ENCODE peak calls at places on chromosome 18, in eight cellular contexts. One of them, this sample, is unnamed.
A peak's percentile ranks its signal among the peaks of the same experiment; 100 is the strongest.

GRCh38 chr18:9613550-9614400 is 584 bp downstream of the PPP4R1 start:
- DNase-seq in neural progenitor cell: peak; percentile 76
- DNase-seq in CD8-positive, alpha-beta memory T cell: peak; percentile 34
- DNase-seq in ovary: peak; percentile 72
- DNase-seq in left lung: peak; percentile 57
- DNase-seq in SK-N-SH: peak; percentile 80
- DNase-seq in hepatocyte: peak; percentile 84
- DNase-seq in GM23338: peak; percentile 68
- DNase-seq in this sample: peak; percentile 80

GRCh38 chr18:44758821-44759624 is 78.3 kb downstream of the SETBP1 start:
- DNase-seq in ovary: no peak
- DNase-seq in GM23338: no peak
- DNase-seq in hepatocyte: no peak
- DNase-seq in CD8-positive, alpha-beta memory T cell: peak; percentile 12
- DNase-seq in SK-N-SH: no peak
- DNase-seq in neural progenitor cell: no peak
- DNase-seq in left lung: no peak
- DNase-seq in this sample: no peak

GRCh38 chr18:63440219-63440618 is 17.9 kb upstream of the VPS4B start:
- DNase-seq in CD8-positive, alpha-beta memory T cell: no peak
- DNase-seq in hepatocyte: no peak
- DNase-seq in ovary: no peak
- DNase-seq in neural progenitor cell: no peak
- DNase-seq in GM23338: no peak
- DNase-seq in left lung: no peak
- DNase-seq in SK-N-SH: no peak
- DNase-seq in this sample: no peak

GRCh38 chr18:13237641-13238040 is 19.1 kb downstream of the LDLRAD4 start:
- DNase-seq in neural progenitor cell: no peak
- DNase-seq in GM23338: no peak
- DNase-seq in SK-N-SH: no peak
- DNase-seq in hepatocyte: no peak
- DNase-seq in left lung: no peak
- DNase-seq in ovary: no peak
- DNase-seq in CD8-positive, alpha-beta memory T cell: no peak
- DNase-seq in this sample: no peak

GRCh38 chr18:11726556-11726955 is 37.5 kb downstream of the GNAL start:
- DNase-seq in CD8-positive, alpha-beta memory T cell: no peak
- DNase-seq in GM23338: no peak
- DNase-seq in neural progenitor cell: no peak
- DNase-seq in hepatocyte: no peak
- DNase-seq in left lung: no peak
- DNase-seq in SK-N-SH: no peak
- DNase-seq in ovary: no peak
- DNase-seq in this sample: no peak

GRCh38 chr18:31942301-31942998 is 478 bp downstream of the TRAPPC8 start:
- DNase-seq in hepatocyte: peak; percentile 72
- DNase-seq in left lung: peak; percentile 61
- DNase-seq in SK-N-SH: peak; percentile 58
- DNase-seq in CD8-positive, alpha-beta memory T cell: no peak
- DNase-seq in ovary: peak; percentile 34
- DNase-seq in GM23338: peak; percentile 52
- DNase-seq in neural progenitor cell: peak; percentile 88
- DNase-seq in this sample: peak; percentile 69

GRCh38 chr18:56538756-56539155 is 99.6 kb downstream of the TXNL1 start:
- DNase-seq in GM23338: no peak
- DNase-seq in left lung: no peak
- DNase-seq in hepatocyte: no peak
- DNase-seq in neural progenitor cell: no peak
- DNase-seq in CD8-positive, alpha-beta memory T cell: no peak
- DNase-seq in SK-N-SH: no peak
- DNase-seq in ovary: no peak
- DNase-seq in this sample: no peak

GRCh38 chr18:49277395-49278036 is 182.9 kb downstream of the DYM start:
- DNase-seq in CD8-positive, alpha-beta memory T cell: no peak
- DNase-seq in hepatocyte: no peak
- DNase-seq in SK-N-SH: no peak
- DNase-seq in ovary: no peak
- DNase-seq in GM23338: no peak
- DNase-seq in neural progenitor cell: no peak
- DNase-seq in left lung: no peak
- DNase-seq in this sample: no peak

GRCh38 chr18:63207825-63208224 is 111.7 kb downstream of the BCL2 start:
- DNase-seq in SK-N-SH: no peak
- DNase-seq in ovary: no peak
- DNase-seq in hepatocyte: no peak
- DNase-seq in neural progenitor cell: no peak
- DNase-seq in GM23338: no peak
- DNase-seq in CD8-positive, alpha-beta memory T cell: no peak
- DNase-seq in left lung: no peak
- DNase-seq in this sample: no peak

GRCh38 chr18:10230072-10230471 is 224.4 kb upstream of the APCDD1 start:
- DNase-seq in neural progenitor cell: no peak
- DNase-seq in ovary: no peak
- DNase-seq in GM23338: peak; percentile 42
- DNase-seq in hepatocyte: peak; percentile 33
- DNase-seq in SK-N-SH: no peak
- DNase-seq in CD8-positive, alpha-beta memory T cell: no peak
- DNase-seq in left lung: no peak
- DNase-seq in this sample: no peak

GRCh38 chr18:33751613-33752221 is 173.7 kb downstream of the ASXL3 start:
- DNase-seq in SK-N-SH: no peak
- DNase-seq in GM23338: peak; percentile 69
- DNase-seq in neural progenitor cell: peak; percentile 43
- DNase-seq in CD8-positive, alpha-beta memory T cell: no peak
- DNase-seq in hepatocyte: peak; percentile 57
- DNase-seq in ovary: no peak
- DNase-seq in left lung: no peak
- DNase-seq in this sample: no peak

GRCh38 chr18:68035709-68036522 is 519.4 kb upstream of the DSEL start:
- DNase-seq in GM23338: no peak
- DNase-seq in CD8-positive, alpha-beta memory T cell: no peak
- DNase-seq in neural progenitor cell: no peak
- DNase-seq in left lung: no peak
- DNase-seq in hepatocyte: no peak
- DNase-seq in ovary: no peak
- DNase-seq in SK-N-SH: no peak
- DNase-seq in this sample: no peak

DNA sequence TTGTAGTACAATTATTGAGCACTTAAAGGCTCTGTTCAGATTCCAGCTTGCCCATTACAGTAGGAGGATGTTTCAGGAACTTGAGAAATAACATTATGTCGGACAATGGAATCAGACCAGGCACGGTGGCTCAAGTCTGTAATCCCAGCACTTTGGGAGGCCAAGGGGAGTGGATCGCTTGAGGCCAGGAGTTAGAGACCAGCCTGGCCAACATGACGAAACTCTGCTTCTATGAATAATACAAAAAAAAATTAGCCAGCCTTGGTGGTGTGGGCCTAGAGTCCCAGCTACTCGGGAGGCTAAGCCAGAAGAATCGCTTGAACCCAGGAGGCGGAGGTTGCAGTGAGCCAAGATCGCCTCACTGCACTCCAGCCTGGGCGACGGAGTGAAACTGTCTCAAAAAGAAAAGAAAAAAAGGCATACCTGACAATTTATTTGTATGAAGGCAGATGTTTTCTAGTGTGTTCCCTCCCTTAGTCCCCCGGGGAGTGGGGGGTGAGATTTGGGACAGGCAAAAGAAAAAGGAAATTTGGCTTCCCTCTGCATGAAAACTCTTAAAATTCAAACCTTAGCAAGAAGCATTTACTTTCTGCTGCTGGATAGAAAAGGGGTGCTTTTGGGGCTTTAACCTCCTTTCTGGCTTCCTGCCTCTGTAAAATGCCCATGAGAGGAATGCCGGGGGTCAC is 13.8 kb upstream of the ZNF532 start:
- DNase-seq in left lung: no peak
- DNase-seq in neural progenitor cell: no peak
- DNase-seq in CD8-positive, alpha-beta memory T cell: no peak
- DNase-seq in ovary: no peak
- DNase-seq in SK-N-SH: no peak
- DNase-seq in hepatocyte: no peak
- DNase-seq in GM23338: no peak
- DNase-seq in this sample: no peak
- H3K4me3 ChIP-seq in left lung: no peak overlapping the region
- H3K4me3 ChIP-seq in neural progenitor cell: no peak overlapping the region
- H3K4me3 ChIP-seq in CD8-positive, alpha-beta memory T cell: no peak overlapping the region
- H3K4me3 ChIP-seq in ovary: no peak overlapping the region
- H3K4me3 ChIP-seq in SK-N-SH: no peak overlapping the region
- H3K4me3 ChIP-seq in hepatocyte: no peak overlapping the region
- H3K4me3 ChIP-seq in GM23338: peak overlapping the region; percentile 19
- H3K4me3 ChIP-seq in this sample: no peak overlapping the region

GRCh38 chr18:37570336-37570930 is 4.8 kb upstream of the CELF4 start:
- DNase-seq in hepatocyte: no peak
- DNase-seq in GM23338: peak; percentile 63
- DNase-seq in ovary: no peak
- DNase-seq in CD8-positive, alpha-beta memory T cell: no peak
- DNase-seq in neural progenitor cell: peak; percentile 56
- DNase-seq in SK-N-SH: peak; percentile 48
- DNase-seq in left lung: no peak
- DNase-seq in this sample: no peak

GRCh38 chr18:37567994-37568359 is 2.4 kb upstream of the CELF4 start:
- DNase-seq in hepatocyte: no peak
- DNase-seq in GM23338: peak; percentile 17
- DNase-seq in ovary: no peak
- DNase-seq in neural progenitor cell: no peak
- DNase-seq in SK-N-SH: no peak
- DNase-seq in CD8-positive, alpha-beta memory T cell: no peak
- DNase-seq in left lung: no peak
- DNase-seq in this sample: no peak

GRCh38 chr18:37566479-37567060 is 972 bp upstream of the CELF4 start:
- DNase-seq in ovary: no peak
- DNase-seq in hepatocyte: no peak
- DNase-seq in neural progenitor cell: peak; percentile 36
- DNase-seq in left lung: no peak
- DNase-seq in CD8-positive, alpha-beta memory T cell: no peak
- DNase-seq in SK-N-SH: peak; percentile 77
- DNase-seq in GM23338: peak; percentile 46
- DNase-seq in this sample: peak; percentile 83

GRCh38 chr18:37567061-37567993 is 1.7 kb upstream of the CELF4 start:
- DNase-seq in neural progenitor cell: peak; percentile 37
- DNase-seq in GM23338: peak; percentile 28
- DNase-seq in hepatocyte: no peak
- DNase-seq in SK-N-SH: peak; percentile 75
- DNase-seq in CD8-positive, alpha-beta memory T cell: no peak
- DNase-seq in left lung: no peak
- DNase-seq in ovary: no peak
- DNase-seq in this sample: peak; percentile 80

DNA sequence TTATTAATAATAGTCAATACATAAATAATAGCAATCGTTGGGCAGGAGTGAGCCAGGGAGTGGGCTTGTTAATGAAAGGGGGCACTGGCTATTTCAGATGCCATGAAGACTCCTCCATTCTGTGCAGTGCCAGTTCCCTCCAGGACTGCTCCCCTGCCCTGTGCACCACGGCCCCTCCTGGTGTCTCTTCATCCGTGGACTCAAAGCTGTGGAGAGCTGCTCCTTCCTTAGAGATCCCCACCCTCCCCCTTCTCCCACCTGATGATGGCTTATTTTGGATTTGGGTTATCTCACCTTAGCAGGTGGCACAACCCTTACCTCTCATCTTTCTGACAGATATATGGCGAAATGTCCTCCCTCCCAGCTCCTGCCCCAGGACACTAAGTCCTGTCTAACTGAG is 3.1 kb upstream of the CELF4 start:
- DNase-seq in GM23338: no peak
- DNase-seq in left lung: no peak
- DNase-seq in hepatocyte: no peak
- DNase-seq in CD8-positive, alpha-beta memory T cell: no peak
- DNase-seq in SK-N-SH: no peak
- DNase-seq in ovary: no peak
- DNase-seq in neural progenitor cell: no peak
- DNase-seq in this sample: no peak
- H3K27me3 ChIP-seq in GM23338: peaks cover 80% of the 10 kb centered on the region
- H3K27me3 ChIP-seq in left lung: peaks cover 83% of the 10 kb centered on the region
- H3K27me3 ChIP-seq in hepatocyte: peaks cover 83% of the 10 kb centered on the region
- H3K27me3 ChIP-seq in CD8-positive, alpha-beta memory T cell: peaks cover 15% of the 10 kb centered on the region
- H3K27me3 ChIP-seq in SK-N-SH: peaks cover 18% of the 10 kb centered on the region
- H3K27me3 ChIP-seq in ovary: no peaks in the 10 kb centered on the region
- H3K27me3 ChIP-seq in neural progenitor cell: peaks cover 72% of the 10 kb centered on the region
- H3K27me3 ChIP-seq in this sample: peaks cover 60% of the 10 kb centered on the region

DNA sequence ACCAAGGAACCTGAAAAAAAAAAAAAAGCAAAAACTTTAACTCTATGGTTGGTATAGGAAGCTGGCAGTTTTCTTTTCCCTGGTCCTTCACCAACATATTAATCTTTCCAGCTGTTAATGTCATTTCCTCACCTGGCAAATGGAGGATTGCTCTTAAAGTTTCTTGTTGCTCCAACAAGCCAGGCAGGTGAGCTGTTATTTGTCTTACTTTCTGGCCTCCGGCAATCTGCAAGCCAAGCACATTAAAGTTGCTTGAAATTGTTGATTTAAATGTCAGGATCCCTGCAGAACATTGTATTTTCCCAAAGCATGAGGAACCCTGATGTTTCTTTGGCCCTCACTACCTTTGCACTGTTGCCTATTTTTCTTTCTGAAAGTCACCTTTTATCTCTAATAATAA is 664.9 kb downstream of the METTL4 start:
- DNase-seq in neural progenitor cell: no peak
- DNase-seq in CD8-positive, alpha-beta memory T cell: no peak
- DNase-seq in left lung: no peak
- DNase-seq in GM23338: no peak
- DNase-seq in ovary: no peak
- DNase-seq in hepatocyte: no peak
- DNase-seq in SK-N-SH: no peak
- DNase-seq in this sample: no peak
- H3K4me3 ChIP-seq in neural progenitor cell: no peak overlapping the region
- H3K4me3 ChIP-seq in CD8-positive, alpha-beta memory T cell: no peak overlapping the region
- H3K4me3 ChIP-seq in left lung: no peak overlapping the region
- H3K4me3 ChIP-seq in GM23338: no peak overlapping the region
- H3K4me3 ChIP-seq in ovary: no peak overlapping the region
- H3K4me3 ChIP-seq in hepatocyte: no peak overlapping the region
- H3K4me3 ChIP-seq in SK-N-SH: no peak overlapping the region
- H3K4me3 ChIP-seq in this sample: no peak overlapping the region

DNA sequence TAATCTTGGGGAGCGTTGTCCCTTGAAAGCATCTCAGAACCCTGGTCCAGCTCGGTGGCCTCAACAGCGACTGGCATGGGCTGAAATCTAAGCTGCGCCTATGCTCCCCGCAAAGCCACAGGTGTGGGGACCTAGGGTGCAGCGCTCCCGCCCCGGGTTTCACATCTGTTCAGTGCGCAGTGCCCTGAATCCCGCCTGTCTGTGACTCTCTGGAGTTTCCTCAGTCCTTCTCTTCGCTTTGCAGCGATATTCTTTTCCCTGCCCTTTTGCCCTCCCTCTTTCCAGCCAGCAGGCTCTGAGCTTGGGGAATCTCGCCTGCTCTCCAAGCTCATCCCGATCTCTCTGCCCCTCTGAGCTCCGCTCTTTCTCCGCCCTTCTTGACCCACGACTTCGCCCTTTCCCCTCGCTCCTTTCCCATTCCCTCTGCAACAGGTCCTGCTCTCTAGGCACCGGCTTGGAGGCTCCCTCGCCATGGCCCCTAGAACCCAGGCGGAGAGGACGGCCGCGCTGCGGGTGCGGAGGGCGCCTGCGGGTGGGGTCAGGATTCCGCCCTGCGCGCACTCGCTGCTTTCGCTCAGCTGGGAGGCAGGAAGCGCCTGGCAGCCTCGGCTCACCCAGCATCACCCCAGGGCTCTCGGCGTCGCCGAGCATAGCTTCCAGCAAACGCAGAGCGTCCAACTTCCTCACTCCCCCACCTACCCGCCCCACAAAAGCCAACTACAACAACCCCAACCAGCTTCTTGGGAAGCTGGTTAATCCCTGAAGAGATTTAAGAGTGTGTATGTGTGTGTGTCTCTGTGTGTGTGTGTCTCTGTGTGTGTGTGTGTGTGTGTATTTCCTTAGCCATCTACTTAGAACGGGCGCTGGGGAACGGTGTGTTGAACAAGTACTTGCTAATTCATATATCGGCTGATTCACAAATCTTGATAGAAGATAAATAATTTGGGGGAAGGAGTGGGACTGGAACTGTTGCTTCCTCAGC is 1.1 kb downstream of the GRP start:
- DNase-seq in SK-N-SH: peak; percentile 56
- DNase-seq in GM23338: peak; percentile 48
- DNase-seq in left lung: no peak
- DNase-seq in neural progenitor cell: peak; percentile 59
- DNase-seq in CD8-positive, alpha-beta memory T cell: no peak
- DNase-seq in ovary: no peak
- DNase-seq in hepatocyte: no peak
- DNase-seq in this sample: peak; percentile 67
- H3K27me3 ChIP-seq in SK-N-SH: peaks cover 47% of the 10 kb centered on the region
- H3K27me3 ChIP-seq in GM23338: peaks cover 100% of the 10 kb centered on the region
- H3K27me3 ChIP-seq in left lung: peaks cover 69% of the 10 kb centered on the region
- H3K27me3 ChIP-seq in neural progenitor cell: peaks cover 100% of the 10 kb centered on the region
- H3K27me3 ChIP-seq in CD8-positive, alpha-beta memory T cell: peaks cover 12% of the 10 kb centered on the region
- H3K27me3 ChIP-seq in ovary: no peaks in the 10 kb centered on the region
- H3K27me3 ChIP-seq in hepatocyte: peaks cover 90% of the 10 kb centered on the region
- H3K27me3 ChIP-seq in this sample: peaks cover 85% of the 10 kb centered on the region